ENCODE peak calls at places on chromosomes 13 and 19, in five cellular contexts. B is choroid plexus epithelial cell, Y is thoracic aorta, H is posterior cingulate gyrus, X is anterior cingulate cortex. S is an unnamed sample.

GRCh38 chr13:114135731-114136171 is 3.3 kb upstream of the RASA3 start:
- DNase-seq in Y (no peak), B (no peak), H (no peak), X (no peak), S (no peak)

GRCh38 chr19:56955637-56956216 is 115.2 kb upstream of the PEG3 start:
- DNase-seq in H (no peak), Y (no peak), B (no peak), X (no peak), S (no peak)

GRCh38 chr19:14507704-14508246 is 10.4 kb downstream of the DNAJB1 start:
- DNase-seq in X (no peak), Y (no peak), B (peak; percentile 63), H (no peak), S (no peak)

GRCh38 chr13:76864259-76864658 is 21.9 kb downstream of the KCTD12 start:
- DNase-seq in H (no peak), B (no peak), Y (no peak), X (no peak), S (no peak)

GRCh38 chr13:67574320-67575233 is 344.4 kb upstream of the PCDH9 start:
- DNase-seq in H (no peak), X (no peak), B (peak; percentile 85), Y (no peak), S (no peak)

GRCh38 chr19:28578208-28578607 is 634.7 kb downstream of the UQCRFS1 start:
- DNase-seq in H (no peak), X (no peak), Y (no peak), B (no peak), S (no peak)

GRCh38 chr13:113753171-113753570 is 5.9 kb upstream of the TMEM255B start:
- DNase-seq in X (no peak), H (no peak), Y (no peak), B (no peak), S (no peak)

GRCh38 chr13:98535501-98536357 is 41.2 kb downstream of the STK24 start:
- DNase-seq in X (no peak), Y (no peak), H (no peak), B (peak; percentile 78), S (no peak)

GRCh38 chr19:41264581-41265375 is 606 bp downstream of the HNRNPUL1 start:
- DNase-seq in B (peak; percentile 49), Y (no peak), H (peak; percentile 29), X (peak; percentile 47), S (peak; percentile 80)

GRCh38 chr19:10288662-10289166 is 1.0 kb upstream of the ICAM5 start:
- DNase-seq in H (peak; percentile 66), B (peak; percentile 80), X (no peak), Y (no peak), S (no peak)

GRCh38 chr13:49935171-49936084 is 712 bp downstream of the SPRYD7 start:
- DNase-seq in Y (no peak), X (no peak), H (peak; percentile 37), B (peak; percentile 62), S (peak; percentile 48)

GRCh38 chr19:41808663-41809566 is 12.5 kb downstream of the CEACAM3 start:
- DNase-seq in Y (no peak), B (no peak), X (no peak), H (no peak), S (no peak)

GRCh38 chr19:44566984-44567383 is 37.5 kb upstream of the CEACAM20 start:
- DNase-seq in X (no peak), B (peak; percentile 20), H (no peak), Y (no peak), S (no peak)

GRCh38 chr19:48933382-48933932 is at the start of gene DHDH:
- DNase-seq in Y (no peak), B (peak; percentile 45), H (peak; percentile 74), X (peak; percentile 62), S (peak; percentile 83)

S was measured in ureter.